ENCODE peak calls at places on chromosomes 4 and X, in eight cellular contexts. B is WERI-Rb-1, O is GM23248, E is astrocyte of the spinal cord, F is RPMI7951, L is AG10803, G is aorta, D is A673. I is an unnamed sample.

GRCh38 chr4:94533405-94534223 is 81.9 kb downstream of the PDLIM5 start:
- DNase-seq in B (no peak), O (no peak), E (no peak), F (no peak), L (no peak), G (no peak), D (no peak), I (no peak)

GRCh38 chrX:46722742-46723568 is 36.0 kb downstream of the SLC9A7 start:
- DNase-seq in B (no peak), O (peak; percentile 48), E (no peak), F (peak; percentile 24), L (peak; percentile 26), G (no peak), D (no peak), I (no peak)

GRCh38 chr4:186485621-186486062 is 69.7 kb downstream of the MTNR1A start:
- DNase-seq in B (no peak), O (peak; percentile 44), E (peak; percentile 14), F (peak; percentile 32), L (peak; percentile 29), G (peak; percentile 78), D (no peak), I (no peak)

GRCh38 chr4:84568496-84568895 is 14.4 kb upstream of the CDS1 start:
- DNase-seq in B (no peak), O (peak; percentile 20), E (no peak), F (no peak), L (peak; percentile 17), G (no peak), D (no peak), I (no peak)

GRCh38 chr4:1766336-1767057 is 26.6 kb upstream of the FGFR3 start:
- DNase-seq in B (peak; percentile 56), O (no peak), E (no peak), F (peak; percentile 20), L (no peak), G (no peak), D (no peak), I (no peak)

GRCh38 chr4:78691333-78691732 is 84.8 kb upstream of the BMP2K start:
- DNase-seq in B (no peak), O (peak; percentile 18), E (no peak), F (no peak), L (peak; percentile 27), G (no peak), D (no peak), I (no peak)

GRCh38 chrX:1452497-1453389 is at the start of gene ASMTL:
- DNase-seq in B (peak; percentile 99), O (peak; percentile 100), E (peak; percentile 99), F (peak; percentile 87), L (peak; percentile 97), G (peak; percentile 100), D (peak; percentile 97), I (peak; percentile 100)

GRCh38 chr4:118941149-118941548 is 52.5 kb downstream of the SYNPO2 start:
- DNase-seq in B (no peak), O (peak; percentile 51), E (no peak), F (peak; percentile 31), L (peak; percentile 44), G (no peak), D (no peak), I (no peak)

GRCh38 chr4:173934201-173934600 is 349.3 kb downstream of the FBXO8 start:
- DNase-seq in B (no peak), O (peak; percentile 56), E (no peak), F (no peak), L (no peak), G (no peak), D (no peak), I (no peak)

GRCh38 chrX:129188223-129188622 is 335.1 kb downstream of the SMARCA1 start:
- DNase-seq in B (no peak), O (no peak), E (no peak), F (no peak), L (no peak), G (no peak), D (no peak), I (no peak)

GRCh38 chr4:186169333-186169941 is 21.9 kb upstream of the CYP4V2 start:
- DNase-seq in B (no peak), O (no peak), E (no peak), F (no peak), L (no peak), G (no peak), D (no peak), I (no peak)

GRCh38 chr4:44448548-44449443 is at the start of gene KCTD8:
- DNase-seq in B (peak; percentile 96), O (peak; percentile 74), E (peak; percentile 89), F (peak; percentile 40), L (peak; percentile 35), G (peak; percentile 95), D (peak; percentile 92), I (peak; percentile 82)

GRCh38 chr4:79893441-79893840 is 179.6 kb downstream of the ANTXR2 start:
- DNase-seq in B (no peak), O (no peak), E (no peak), F (no peak), L (no peak), G (no peak), D (no peak), I (no peak)

GRCh38 chr4:139913398-139913990 is 240.5 kb downstream of the MAML3 start:
- DNase-seq in B (peak; percentile 13), O (peak; percentile 33), E (peak; percentile 40), F (no peak), L (peak; percentile 34), G (no peak), D (no peak), I (no peak)

GRCh38 chr4:1952719-1953118 is 56.1 kb downstream of the NELFA start:
- DNase-seq in B (no peak), O (no peak), E (no peak), F (no peak), L (no peak), G (no peak), D (no peak), I (no peak)

GRCh38 chr4:39541987-39542632 is 14.9 kb upstream of the UGDH start:
- DNase-seq in B (no peak), O (no peak), E (no peak), F (no peak), L (no peak), G (no peak), D (no peak), I (no peak)

GRCh38 chrX:48802813-48803261 is 970 bp downstream of the HDAC6 start:
- DNase-seq in B (no peak), O (peak; percentile 38), E (no peak), F (peak; percentile 21), L (no peak), G (peak; percentile 24), D (no peak), I (no peak)

GRCh38 chrX:111646515-111646914 is 34.5 kb upstream of the ALG13 start:
- DNase-seq in B (no peak), O (no peak), E (no peak), F (no peak), L (no peak), G (no peak), D (no peak), I (no peak)

GRCh38 chr4:136925203-136925602 is 607.1 kb downstream of the PCDH18 start:
- DNase-seq in B (no peak), O (no peak), E (no peak), F (no peak), L (no peak), G (no peak), D (no peak), I (no peak)

GRCh38 chr4:84697159-84697558 is 114.2 kb downstream of the CDS1 start:
- DNase-seq in B (no peak), O (peak; percentile 11), E (no peak), F (no peak), L (no peak), G (no peak), D (no peak), I (no peak)

GRCh38 chrX:110056419-110056818 is 53.5 kb downstream of the TMEM164 start:
- DNase-seq in B (no peak), O (no peak), E (no peak), F (no peak), L (no peak), G (no peak), D (no peak), I (no peak)

GRCh38 chr4:39429476-39430310 is 23.0 kb downstream of the KLB start:
- DNase-seq in B (no peak), O (no peak), E (no peak), F (no peak), L (no peak), G (no peak), D (no peak), I (no peak)

GRCh38 chrX:111490683-111491082 is 20.8 kb upstream of the SERTM2 start:
- DNase-seq in B (no peak), O (no peak), E (no peak), F (no peak), L (no peak), G (no peak), D (no peak), I (no peak)

GRCh38 chrX:134570899-134571298 is 87.4 kb downstream of the PLAC1 start:
- DNase-seq in B (no peak), O (no peak), E (no peak), F (no peak), L (no peak), G (no peak), D (no peak), I (no peak)

GRCh38 chrX:129769467-129770154 is 10.1 kb upstream of the SASH3 start:
- DNase-seq in B (no peak), O (no peak), E (no peak), F (no peak), L (no peak), G (no peak), D (no peak), I (no peak)

GRCh38 chr4:184473515-184474260 is 662 bp downstream of the IRF2 start:
- DNase-seq in B (peak; percentile 41), O (peak; percentile 70), E (no peak), F (peak; percentile 39), L (peak; percentile 26), G (peak; percentile 81), D (peak; percentile 58), I (peak; percentile 67)

GRCh38 chr4:65508169-65508568 is 162.1 kb downstream of the EPHA5 start:
- DNase-seq in B (no peak), O (peak; percentile 40), E (peak; percentile 94), F (peak; percentile 85), L (peak; percentile 40), G (no peak), D (peak; percentile 45), I (no peak)

GRCh38 chr4:64940698-64941097 is 531.4 kb upstream of the TECRL start:
- DNase-seq in B (no peak), O (peak; percentile 1), E (peak; percentile 84), F (no peak), L (peak; percentile 0), G (no peak), D (no peak), I (no peak)

GRCh38 chrX:4710618-4711433 is 997.4 kb upstream of the PRKX start:
- DNase-seq in B (peak; percentile 12), O (no peak), E (no peak), F (no peak), L (no peak), G (no peak), D (no peak), I (no peak)

GRCh38 chr4:143381171-143382118 is 44.8 kb downstream of the GAB1 start:
- DNase-seq in B (no peak), O (peak; percentile 90), E (peak; percentile 93), F (peak; percentile 79), L (peak; percentile 80), G (peak; percentile 94), D (peak; percentile 78), I (peak; percentile 63)

GRCh38 chr4:187480146-187481145 is 515.1 kb upstream of the ZFP42 start:
- DNase-seq in B (no peak), O (peak; percentile 17), E (peak; percentile 56), F (peak; percentile 79), L (peak; percentile 75), G (no peak), D (no peak), I (no peak)

GRCh38 chr4:84887824-84888223 is 78.7 kb downstream of the WDFY3 start:
- DNase-seq in B (no peak), O (peak; percentile 79), E (peak; percentile 47), F (peak; percentile 62), L (peak; percentile 37), G (no peak), D (peak; percentile 24), I (no peak)

GRCh38 chr4:1082215-1083182 is 30.9 kb downstream of the RNF212 start:
- DNase-seq in B (no peak), O (peak; percentile 97), E (peak; percentile 70), F (peak; percentile 82), L (peak; percentile 85), G (peak; percentile 87), D (peak; percentile 26), I (peak; percentile 86)

GRCh38 chr4:2378408-2378807 is 40.0 kb downstream of the ZFYVE28 start:
- DNase-seq in B (no peak), O (peak; percentile 64), E (no peak), F (no peak), L (no peak), G (no peak), D (no peak), I (no peak)

I was measured in lower lobe of right lung.